ENCODE peak calls at places on chromosomes 5 and 9, in six cellular contexts. N, J, I, Y, F and V are unnamed samples.

GRCh38 chr5:1658665-1659064 is 134.9 kb upstream of the LPCAT1 start:
- DNase-seq in N (no peak), I (no peak), F (no peak), Y (no peak), J (no peak), V (no peak)

GRCh38 chr9:127424669-127424986 is 446 bp downstream of the ZNF79 start:
- DNase-seq in J (no peak), F (no peak), Y (no peak), N (no peak), I (no peak), V (no peak)

GRCh38 chr5:80961376-80962281 is 1.5 kb downstream of the RASGRF2 start:
- DNase-seq in N (peak; percentile 86), I (no peak), F (no peak), J (no peak), Y (peak; percentile 57), V (no peak)

GRCh38 chr5:171419663-171420428 is 399 bp downstream of the FGF18 start:
- DNase-seq in N (no peak), I (peak; percentile 41), J (peak; percentile 36), Y (peak; percentile 48), F (peak; percentile 31), V (peak; percentile 54)

GRCh38 chr5:72377920-72378635 is 57.9 kb downstream of the PTCD2 start:
- DNase-seq in Y (no peak), F (no peak), N (no peak), J (no peak), I (peak; percentile 62), V (peak; percentile 40)

GRCh38 chr5:127074466-127074865 is 1.2 kb upstream of the C5orf63 start:
- DNase-seq in Y (no peak), I (no peak), J (no peak), N (no peak), F (no peak), V (no peak)

GRCh38 chr9:127776195-127776918 is 2.1 kb downstream of the SH2D3C start:
- DNase-seq in J (peak; percentile 96), Y (peak; percentile 78), N (no peak), F (no peak), I (no peak), V (no peak)

GRCh38 chr5:128109766-128110165 is 26.2 kb downstream of the SLC12A2 start:
- DNase-seq in Y (no peak), J (no peak), F (no peak), N (no peak), I (no peak), V (no peak)

GRCh38 chr5:111404270-111404769 is 108.0 kb downstream of the STARD4 start:
- DNase-seq in N (no peak), F (no peak), I (no peak), Y (no peak), J (no peak), V (no peak)

GRCh38 chr5:150587830-150588494 is 52.5 kb upstream of the SYNPO start:
- DNase-seq in F (no peak), N (no peak), Y (no peak), J (no peak), I (peak; percentile 59), V (no peak)